ENCODE peak calls at places on chromosomes 5 and 9, in four cellular contexts. I is HFFc6, Y is endothelial cell, E is glutamatergic neuron. O is an unnamed sample.

GRCh38 chr9:127586537-127586936 is 25.5 kb upstream of the STXBP1 start:
- DNase-seq in Y (peak; percentile 80), I (peak; percentile 73), E (peak; percentile 80), O (peak; percentile 77)

GRCh38 chr5:80033513-80033912 is 1.6 kb upstream of the THBS4 start:
- DNase-seq in I (no peak), Y (no peak), E (no peak), O (no peak)

GRCh38 chr5:90888511-90889324 is 330.1 kb downstream of the ADGRV1 start:
- DNase-seq in I (no peak), E (no peak), Y (no peak), O (no peak)

GRCh38 chr5:135030691-135031145 is 3.3 kb downstream of the PITX1 start:
- DNase-seq in I (no peak), Y (no peak), E (no peak), O (no peak)

GRCh38 chr5:172872997-172873491 is 39.0 kb downstream of the ERGIC1 start:
- DNase-seq in I (no peak), E (no peak), Y (peak; percentile 60), O (no peak)

GRCh38 chr5:59798862-59799667 is 94.5 kb downstream of the PDE4D start:
- DNase-seq in Y (no peak), I (peak; percentile 18), E (no peak), O (no peak)

GRCh38 chr9:68870049-68870448 is 143.9 kb downstream of the PRKACG start:
- DNase-seq in I (no peak), E (no peak), Y (no peak), O (no peak)

GRCh38 chr5:175444905-175445456 is 999 bp upstream of the DRD1 start:
- DNase-seq in I (no peak), E (no peak), Y (no peak), O (no peak)

GRCh38 chr9:13750061-13750460 is 470.6 kb upstream of the MPDZ start:
- DNase-seq in I (peak; percentile 81), E (no peak), Y (no peak), O (no peak)

DNA sequence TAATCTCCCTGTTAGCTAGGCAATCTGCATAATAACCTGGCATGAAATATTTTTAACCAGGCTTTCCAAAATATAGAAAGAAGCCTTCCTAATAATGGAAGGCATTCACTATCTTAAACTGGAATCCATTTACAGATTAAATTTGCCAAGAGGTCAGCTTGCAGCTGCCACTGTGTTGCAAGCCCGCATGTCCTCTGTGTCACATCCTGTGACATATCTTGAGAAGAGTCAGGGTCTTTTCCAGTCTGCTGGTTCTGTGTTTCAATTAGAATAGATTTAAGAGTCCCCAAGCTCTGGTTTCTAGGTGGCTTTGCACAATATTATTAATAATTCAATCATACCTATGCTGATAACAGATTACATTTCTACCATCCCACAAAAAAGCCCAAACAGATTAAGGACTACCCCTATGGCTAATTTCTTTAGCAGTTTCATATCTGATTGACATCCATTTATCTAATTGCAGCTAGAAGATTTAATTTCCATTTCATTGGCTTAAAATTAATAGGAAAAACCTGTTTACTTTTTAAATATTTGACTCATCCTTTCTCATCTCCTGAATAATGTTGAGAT is 31.0 kb upstream of the PPP2R2B start:
- DNase-seq in Y (no peak), E (no peak), I (no peak), O (no peak)
- TF ChIP-seq CTCF in Y (no peak), E (no peak), I (no peak), O (no peak)

GRCh38 chr5:53871050-53871449 is 310.6 kb downstream of the NDUFS4 start:
- DNase-seq in E (no peak), I (no peak), Y (no peak), O (no peak)
- TF ChIP-seq CTCF in E (no peak), I (peak; percentile 59), Y (no peak), O (no peak)

GRCh38 chr9:96503918-96504317 is 53.9 kb downstream of the HABP4 start:
- DNase-seq in Y (no peak), E (no peak), I (no peak), O (no peak)
- TF ChIP-seq CTCF in Y (no peak), E (no peak), I (no peak), O (no peak)

GRCh38 chr9:134742822-134743221 is 101.2 kb downstream of the COL5A1 start:
- DNase-seq in I (no peak), E (no peak), Y (peak; percentile 23), O (no peak)
- TF ChIP-seq CTCF in I (peak; percentile 47), E (no peak), Y (no peak), O (no peak)

GRCh38 chr5:133343196-133343595 is 269.1 kb downstream of the FSTL4 start:
- DNase-seq in Y (no peak), E (no peak), I (no peak), O (no peak)

GRCh38 chr5:133341915-133342710 is 270.2 kb downstream of the FSTL4 start:
- DNase-seq in Y (peak; percentile 22), I (no peak), E (no peak), O (no peak)

GRCh38 chr5:133344266-133344665 is 268.1 kb downstream of the FSTL4 start:
- DNase-seq in Y (no peak), E (no peak), I (no peak), O (no peak)

GRCh38 chr5:133348406-133348805 is 263.9 kb downstream of the FSTL4 start:
- DNase-seq in Y (no peak), I (no peak), E (no peak), O (no peak)

GRCh38 chr5:133347039-133347438 is 265.3 kb downstream of the FSTL4 start:
- DNase-seq in I (no peak), Y (no peak), E (no peak), O (no peak)
- TF ChIP-seq CTCF in I (peak; percentile 31), Y (no peak), E (no peak), O (no peak)

DNA sequence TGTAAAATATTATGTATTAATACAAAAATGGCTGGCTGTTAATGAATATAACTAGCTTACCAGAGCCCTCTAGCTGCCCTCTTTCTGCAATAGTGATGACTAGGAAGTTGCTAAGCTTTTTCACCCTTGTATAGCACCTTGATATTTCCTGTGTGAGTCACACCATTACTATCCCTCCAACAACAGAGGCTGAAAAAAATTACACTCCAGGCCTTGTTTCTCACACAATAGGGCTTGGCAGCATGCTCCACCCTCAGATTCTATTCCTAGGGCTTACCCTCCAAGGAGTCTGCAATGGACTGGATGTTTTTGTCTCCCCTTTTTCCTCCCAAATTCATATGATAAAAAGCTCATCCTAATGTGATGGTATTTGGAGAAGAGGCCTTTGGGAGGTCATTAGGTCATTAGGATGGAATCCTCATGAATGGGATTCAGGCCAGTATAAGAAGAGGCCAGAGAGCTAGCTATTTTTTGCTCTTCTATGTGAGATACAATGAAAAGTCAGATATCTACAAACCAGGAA is 184.6 kb upstream of the MAP1B start:
- DNase-seq in Y (no peak), E (no peak), I (peak; percentile 71), O (no peak)
- TF ChIP-seq CTCF in Y (no peak), E (no peak), I (no peak), O (no peak)

O was measured in nephron progenitor cell.